ENCODE peak calls at places on chromosomes 2 and 18, in four cellular contexts. D is RPMI7951; C is stimulated activated CD4-positive, alpha-beta T cell treated with anti-CD3 and anti-CD28 coated beads, Interleukin-2, amount 100 ng/mL, for 48 hours; M is neuronal stem cell. H is an unnamed sample.
A peak's percentile ranks its signal among the peaks of the same experiment; 100 is the strongest.

GRCh38 chr2:36485521-36485920 is 112.4 kb downstream of the FEZ2 start:
- DNase-seq in M (no peak), D (peak; percentile 54), C (no peak), H (no peak)

GRCh38 chr2:9547272-9547991 is 8.2 kb downstream of the ADAM17 start:
- DNase-seq in M (no peak), D (peak; percentile 29), C (no peak), H (no peak)

GRCh38 chr2:92073815-92074548 is 2797.2 kb upstream of the TEKT4 start:
- DNase-seq in C (no peak), M (no peak), D (no peak), H (no peak)

GRCh38 chr2:3778841-3779505 is 75.6 kb downstream of the DCDC2C start:
- DNase-seq in M (no peak), D (no peak), C (no peak), H (no peak)

GRCh38 chr2:6982934-6983589 is 65.8 kb downstream of the RNF144A start:
- DNase-seq in D (no peak), C (no peak), M (no peak), H (no peak)

GRCh38 chr2:143140864-143141637 is 11.8 kb downstream of the ARHGAP15 start:
- DNase-seq in M (no peak), C (no peak), D (no peak), H (no peak)

GRCh38 chr18:32576296-32576916 is 105.7 kb upstream of the GAREM1 start:
- DNase-seq in M (peak; percentile 11), D (no peak), C (no peak), H (peak; percentile 7)

GRCh38 chr2:43258547-43259156 is 32.2 kb upstream of the ZFP36L2 start:
- DNase-seq in M (no peak), C (no peak), D (no peak), H (no peak)

GRCh38 chr18:23337599-23338444 is 115.3 kb upstream of the RIOK3 start:
- DNase-seq in D (peak; percentile 69), M (no peak), C (no peak), H (peak; percentile 10)

GRCh38 chr2:221958224-221958623 is 340.6 kb downstream of the PAX3 start:
- DNase-seq in C (no peak), D (peak; percentile 7), M (no peak), H (no peak)